ENCODE peak calls at places on chromosome 19, in nine cellular contexts. One of them, this sample, is unnamed.

GRCh38 chr19:39410620-39411005 is 1.9 kb upstream of the PLEKHG2 start:
- DNase-seq in mammary epithelial cell: peak; percentile 35
- DNase-seq in heart left ventricle: peak; percentile 18
- DNase-seq in KBM-7: no peak
- DNase-seq in NCI-H1930: no peak
- DNase-seq in stimulated activated CD4-positive, alpha-beta T cell treated with anti-CD3 and anti-CD28 coated beads, Interleukin-1b, Interleukin-23, amount 100 ng/mL, for 48 hours: no peak
- DNase-seq in mucosa of gallbladder: no peak
- DNase-seq in hepatic stellate cell: no peak
- DNase-seq in CD4-positive, alpha-beta memory T cell: no peak
- DNase-seq in this sample: no peak

GRCh38 chr19:42024622-42025111 is 30.6 kb upstream of the ATP1A3 start:
- DNase-seq in mammary epithelial cell: no peak
- DNase-seq in heart left ventricle: peak; percentile 80
- DNase-seq in KBM-7: no peak
- DNase-seq in NCI-H1930: no peak
- DNase-seq in stimulated activated CD4-positive, alpha-beta T cell treated with anti-CD3 and anti-CD28 coated beads, Interleukin-1b, Interleukin-23, amount 100 ng/mL, for 48 hours: no peak
- DNase-seq in mucosa of gallbladder: peak; percentile 67
- DNase-seq in hepatic stellate cell: peak; percentile 71
- DNase-seq in CD4-positive, alpha-beta memory T cell: no peak
- DNase-seq in this sample: no peak

GRCh38 chr19:6108721-6109633 is 1.3 kb downstream of the RFX2 start:
- DNase-seq in mammary epithelial cell: peak; percentile 59
- DNase-seq in heart left ventricle: peak; percentile 74
- DNase-seq in KBM-7: peak; percentile 66
- DNase-seq in NCI-H1930: no peak
- DNase-seq in stimulated activated CD4-positive, alpha-beta T cell treated with anti-CD3 and anti-CD28 coated beads, Interleukin-1b, Interleukin-23, amount 100 ng/mL, for 48 hours: peak; percentile 39
- DNase-seq in mucosa of gallbladder: peak; percentile 62
- DNase-seq in hepatic stellate cell: peak; percentile 61
- DNase-seq in CD4-positive, alpha-beta memory T cell: peak; percentile 65
- DNase-seq in this sample: peak; percentile 90

GRCh38 chr19:16327911-16328823 is 3.5 kb downstream of the KLF2 start:
- DNase-seq in mammary epithelial cell: no peak
- DNase-seq in heart left ventricle: peak; percentile 74
- DNase-seq in KBM-7: peak; percentile 98
- DNase-seq in NCI-H1930: no peak
- DNase-seq in stimulated activated CD4-positive, alpha-beta T cell treated with anti-CD3 and anti-CD28 coated beads, Interleukin-1b, Interleukin-23, amount 100 ng/mL, for 48 hours: peak; percentile 54
- DNase-seq in mucosa of gallbladder: peak; percentile 81
- DNase-seq in hepatic stellate cell: no peak
- DNase-seq in CD4-positive, alpha-beta memory T cell: peak; percentile 65
- DNase-seq in this sample: peak; percentile 95

GRCh38 chr19:13023666-13024065 is 28.4 kb downstream of the NFIX start:
- DNase-seq in mammary epithelial cell: no peak
- DNase-seq in heart left ventricle: no peak
- DNase-seq in KBM-7: no peak
- DNase-seq in NCI-H1930: no peak
- DNase-seq in stimulated activated CD4-positive, alpha-beta T cell treated with anti-CD3 and anti-CD28 coated beads, Interleukin-1b, Interleukin-23, amount 100 ng/mL, for 48 hours: no peak
- DNase-seq in mucosa of gallbladder: no peak
- DNase-seq in hepatic stellate cell: peak; percentile 54
- DNase-seq in CD4-positive, alpha-beta memory T cell: no peak
- DNase-seq in this sample: no peak

GRCh38 chr19:47725759-47726401 is 12.7 kb downstream of the EHD2 start:
- DNase-seq in mammary epithelial cell: peak; percentile 93
- DNase-seq in heart left ventricle: no peak
- DNase-seq in KBM-7: no peak
- DNase-seq in NCI-H1930: no peak
- DNase-seq in stimulated activated CD4-positive, alpha-beta T cell treated with anti-CD3 and anti-CD28 coated beads, Interleukin-1b, Interleukin-23, amount 100 ng/mL, for 48 hours: no peak
- DNase-seq in mucosa of gallbladder: no peak
- DNase-seq in hepatic stellate cell: no peak
- DNase-seq in CD4-positive, alpha-beta memory T cell: no peak
- DNase-seq in this sample: no peak

GRCh38 chr19:45323671-45324081 is 1.0 kb upstream of the CKM start:
- DNase-seq in mammary epithelial cell: no peak
- DNase-seq in heart left ventricle: peak; percentile 81
- DNase-seq in KBM-7: no peak
- DNase-seq in NCI-H1930: no peak
- DNase-seq in stimulated activated CD4-positive, alpha-beta T cell treated with anti-CD3 and anti-CD28 coated beads, Interleukin-1b, Interleukin-23, amount 100 ng/mL, for 48 hours: no peak
- DNase-seq in mucosa of gallbladder: no peak
- DNase-seq in hepatic stellate cell: no peak
- DNase-seq in CD4-positive, alpha-beta memory T cell: no peak
- DNase-seq in this sample: no peak

GRCh38 chr19:38759590-38760003 is 13.7 kb downstream of the LGALS7 start:
- DNase-seq in mammary epithelial cell: no peak
- DNase-seq in heart left ventricle: no peak
- DNase-seq in KBM-7: no peak
- DNase-seq in NCI-H1930: no peak
- DNase-seq in stimulated activated CD4-positive, alpha-beta T cell treated with anti-CD3 and anti-CD28 coated beads, Interleukin-1b, Interleukin-23, amount 100 ng/mL, for 48 hours: no peak
- DNase-seq in mucosa of gallbladder: peak; percentile 92
- DNase-seq in hepatic stellate cell: no peak
- DNase-seq in CD4-positive, alpha-beta memory T cell: no peak
- DNase-seq in this sample: no peak

GRCh38 chr19:17762505-17763229 is 11.4 kb downstream of the FCHO1 start:
- DNase-seq in mammary epithelial cell: no peak
- DNase-seq in heart left ventricle: no peak
- DNase-seq in KBM-7: peak; percentile 81
- DNase-seq in NCI-H1930: peak; percentile 36
- DNase-seq in stimulated activated CD4-positive, alpha-beta T cell treated with anti-CD3 and anti-CD28 coated beads, Interleukin-1b, Interleukin-23, amount 100 ng/mL, for 48 hours: peak; percentile 38
- DNase-seq in mucosa of gallbladder: no peak
- DNase-seq in hepatic stellate cell: peak; percentile 67
- DNase-seq in CD4-positive, alpha-beta memory T cell: no peak
- DNase-seq in this sample: no peak

This sample was measured in tibial artery.